ENCODE peak calls at places on chromosomes 4 and X, in ten cellular contexts. A is MM.1S; T is SK-N-SH; G is HCT116; V is fibroblast of lung; Q is tibial artery; B is lower lobe of right lung; W is esophagus squamous epithelium; Z is CD8-positive, alpha-beta memory T cell; L is mesendoderm. C is an unnamed sample.

GRCh38 chr4:85166318-85166717 is 199.8 kb upstream of the WDFY3 start:
- DNase-seq in W (no peak), A (no peak), V (no peak), B (no peak), Z (no peak), G (no peak), T (no peak), L (no peak), Q (no peak), C (no peak)

GRCh38 chr4:57110635-57111546 is 706 bp upstream of the IGFBP7 start:
- DNase-seq in W (no peak), B (peak; percentile 61), Q (peak; percentile 66), L (peak; percentile 76), A (peak; percentile 75), Z (no peak), G (no peak), T (peak; percentile 34), V (peak; percentile 70), C (peak; percentile 48)

GRCh38 chr4:7043521-7044414 is 596 bp downstream of the TADA2B start:
- DNase-seq in W (no peak), B (peak; percentile 74), V (peak; percentile 46), T (no peak), Z (peak; percentile 60), G (no peak), A (peak; percentile 57), Q (no peak), L (peak; percentile 40), C (peak; percentile 36)

GRCh38 chr4:11469900-11470708 is 41.4 kb upstream of the HS3ST1 start:
- DNase-seq in Q (no peak), Z (no peak), T (no peak), L (no peak), B (no peak), G (no peak), W (no peak), V (no peak), A (peak; percentile 68), C (no peak)

GRCh38 chrX:100797359-100797758 is 22.8 kb upstream of the CSTF2 start:
- DNase-seq in T (no peak), L (no peak), G (no peak), V (no peak), W (no peak), Z (no peak), B (no peak), Q (no peak), A (no peak), C (no peak)

GRCh38 chr4:97235516-97235915 is 907.8 kb downstream of the STPG2 start:
- DNase-seq in G (no peak), A (no peak), L (peak; percentile 42), T (peak; percentile 3), Q (no peak), Z (no peak), B (no peak), W (no peak), V (no peak), C (no peak)

GRCh38 chrX:153640045-153640686 is 6.8 kb upstream of the DUSP9 start:
- DNase-seq in G (no peak), V (no peak), Q (no peak), W (no peak), L (no peak), B (no peak), T (peak; percentile 25), A (no peak), Z (no peak), C (no peak)

GRCh38 chrX:51002160-51002632 is 91.7 kb downstream of the BMP15 start:
- DNase-seq in W (no peak), L (no peak), Q (peak; percentile 43), B (no peak), Z (no peak), V (no peak), A (no peak), T (no peak), G (no peak), C (peak; percentile 20)

GRCh38 chr4:66571145-66571544 is 900.9 kb upstream of the EPHA5 start:
- DNase-seq in V (no peak), B (no peak), A (no peak), W (no peak), Q (no peak), L (no peak), Z (no peak), T (no peak), G (no peak), C (no peak)

GRCh38 chr4:66567551-66567950 is 897.3 kb upstream of the EPHA5 start:
- DNase-seq in Z (no peak), A (no peak), V (no peak), B (no peak), L (no peak), W (no peak), G (no peak), T (no peak), Q (no peak), C (no peak)

GRCh38 chr4:66568001-66568400 is 897.7 kb upstream of the EPHA5 start:
- DNase-seq in G (no peak), Z (no peak), B (no peak), W (no peak), T (no peak), V (no peak), L (no peak), A (no peak), Q (no peak), C (no peak)

GRCh38 chr4:66568431-66568830 is 898.1 kb upstream of the EPHA5 start:
- DNase-seq in T (no peak), L (no peak), W (no peak), Q (no peak), A (no peak), B (no peak), G (no peak), Z (no peak), V (no peak), C (no peak)

DNA sequence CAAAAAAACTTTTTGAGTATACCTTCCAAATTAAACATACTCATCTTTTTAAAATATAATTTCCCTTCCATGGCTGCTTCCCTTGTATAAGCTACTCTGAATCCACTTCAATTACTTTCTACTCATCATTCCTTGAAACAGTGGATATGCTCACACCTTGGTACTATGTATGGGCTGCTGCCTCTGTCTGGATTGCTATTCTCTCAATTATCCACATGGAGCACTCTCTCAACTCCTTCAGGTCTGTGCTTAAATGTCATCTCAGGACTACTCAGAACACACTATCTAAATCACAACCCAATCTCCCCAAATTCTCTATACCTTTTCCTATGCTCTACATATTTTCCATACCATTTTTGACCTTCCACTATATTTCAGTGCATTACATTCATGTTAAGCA is 898.9 kb upstream of the EPHA5 start:
- DNase-seq in W (no peak), L (peak; percentile 28), G (no peak), Q (no peak), T (no peak), V (no peak), A (no peak), Z (no peak), B (no peak), C (no peak)
- H3K27ac ChIP-seq in W (no peak overlapping the region), L (no peak overlapping the region), G (no peak overlapping the region), Q (no peak overlapping the region), T (no peak overlapping the region), V (no peak overlapping the region), A (no peak overlapping the region), Z (no peak overlapping the region), B (no peak overlapping the region), C (no peak overlapping the region)

GRCh38 chr4:147753047-147753446 is 21.2 kb downstream of the ARHGAP10 start:
- DNase-seq in B (no peak), W (no peak), A (no peak), V (no peak), Q (no peak), T (no peak), L (no peak), Z (no peak), G (no peak), C (no peak)

GRCh38 chr4:147754037-147754445 is 22.2 kb downstream of the ARHGAP10 start:
- DNase-seq in Q (no peak), Z (no peak), A (no peak), G (no peak), V (peak; percentile 83), T (no peak), W (no peak), L (no peak), B (no peak), C (no peak)

GRCh38 chr4:147755567-147756295 is 23.8 kb downstream of the ARHGAP10 start:
- DNase-seq in W (no peak), A (no peak), L (no peak), G (no peak), Z (no peak), T (no peak), B (no peak), V (peak; percentile 84), Q (no peak), C (no peak)

GRCh38 chr4:147747787-147748454 is 16.0 kb downstream of the ARHGAP10 start:
- DNase-seq in Z (no peak), L (no peak), W (no peak), B (no peak), G (no peak), V (no peak), T (no peak), Q (no peak), A (no peak), C (no peak)

GRCh38 chr4:147749811-147750321 is 18.0 kb downstream of the ARHGAP10 start:
- DNase-seq in Q (no peak), V (no peak), W (no peak), Z (no peak), A (no peak), T (no peak), L (no peak), B (no peak), G (no peak), C (no peak)
- H3K4me3 ChIP-seq in Q (no peak overlapping the region), V (no peak overlapping the region), W (no peak overlapping the region), Z (no peak overlapping the region), A (no peak overlapping the region), T (no peak overlapping the region), L (no peak overlapping the region), B (no peak overlapping the region), G (no peak overlapping the region), C (no peak overlapping the region)

GRCh38 chrX:13086076-13086475 is 41.7 kb upstream of the FAM9C start:
- DNase-seq in V (no peak), A (no peak), B (no peak), L (no peak), G (no peak), Q (no peak), T (no peak), Z (no peak), W (no peak), C (no peak)
- H3K4me1 ChIP-seq in V (no peaks in the 10 kb centered on the region), A (peaks cover 34% of the 10 kb centered on the region), B (peaks cover 19% of the 10 kb centered on the region), L (no peaks in the 10 kb centered on the region), G (no peaks in the 10 kb centered on the region), Q (no peaks in the 10 kb centered on the region), T (no peaks in the 10 kb centered on the region), Z (peaks cover 94% of the 10 kb centered on the region), W (no peaks in the 10 kb centered on the region), C (peaks cover 3% of the 10 kb centered on the region)

DNA sequence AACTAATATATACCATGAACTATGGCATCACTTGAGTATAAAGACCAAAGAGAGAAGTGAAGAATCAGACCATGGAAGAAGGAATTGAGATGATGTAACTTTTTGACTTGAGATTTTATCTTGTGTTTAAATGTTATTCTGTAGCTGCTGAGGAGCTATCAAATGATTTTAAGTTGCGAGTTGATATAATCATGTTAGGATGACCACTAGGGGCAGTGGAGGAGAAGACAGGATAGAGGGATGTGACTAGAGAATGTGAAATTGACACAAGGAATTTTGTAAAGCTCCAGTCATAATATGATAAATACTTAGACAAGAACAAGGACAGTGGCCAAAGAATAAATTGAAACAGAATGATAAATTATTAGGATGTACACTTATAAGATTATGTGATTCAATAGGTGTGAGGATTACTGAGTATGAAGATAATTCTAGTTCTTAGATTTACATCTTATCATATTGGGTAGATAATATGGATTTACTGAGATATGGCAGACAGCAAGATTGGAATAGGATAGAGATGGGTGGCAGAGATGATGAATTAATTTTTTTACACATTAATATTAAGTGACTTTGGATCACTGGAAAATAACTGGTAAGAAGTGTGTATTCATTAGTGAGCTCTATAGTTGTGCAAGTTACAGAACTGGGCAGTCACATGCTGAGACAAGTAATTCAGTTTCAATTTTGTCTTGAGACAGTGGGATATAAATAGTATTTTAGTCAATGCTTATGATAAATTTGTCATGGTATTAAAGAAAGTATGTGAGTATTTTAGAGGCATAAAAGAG is 816.0 kb upstream of the PCDH10 start:
- DNase-seq in T (peak; percentile 8), W (no peak), G (peak; percentile 21), Q (no peak), L (peak; percentile 44), Z (no peak), A (peak; percentile 39), V (peak; percentile 51), B (no peak), C (no peak)
- H3K27ac ChIP-seq in T (no peak overlapping the region), W (no peak overlapping the region), G (no peak overlapping the region), Q (no peak overlapping the region), L (no peak overlapping the region), Z (no peak overlapping the region), A (no peak overlapping the region), V (no peak overlapping the region), B (no peak overlapping the region), C (no peak overlapping the region)